ENCODE peak calls at places on chromosomes 13 and 19, in four cellular contexts. P, D, T and A are unnamed samples.

GRCh38 chr19:8638078-8638619 is 7.7 kb downstream of the NFILZ start:
- DNase-seq in T (no peak), D (no peak), P (peak; percentile 71), A (no peak)

GRCh38 chr13:101007245-101007644 is 332.6 kb upstream of the TMTC4 start:
- DNase-seq in P (no peak), T (no peak), D (no peak), A (no peak)

GRCh38 chr19:377801-378581 is 31.0 kb downstream of the C2CD4C start:
- DNase-seq in D (no peak), T (no peak), P (no peak), A (no peak)

GRCh38 chr13:29436291-29436690 is 159.2 kb downstream of the SLC7A1 start:
- DNase-seq in P (no peak), T (no peak), D (no peak), A (no peak)

GRCh38 chr19:13260883-13261653 is 110.9 kb downstream of the IER2 start:
- DNase-seq in T (peak; percentile 51), P (no peak), D (no peak), A (peak; percentile 79)

GRCh38 chr19:42313840-42314755 is 989 bp downstream of the TMEM145 start:
- DNase-seq in P (no peak), D (no peak), T (no peak), A (no peak)

GRCh38 chr19:17282488-17283256 is 971 bp downstream of the ANKLE1 start:
- DNase-seq in T (peak; percentile 88), D (peak; percentile 92), P (peak; percentile 69), A (peak; percentile 46)

GRCh38 chr19:50431343-50432220 is 1.1 kb upstream of the MYBPC2 start:
- DNase-seq in T (peak; percentile 95), P (peak; percentile 66), D (peak; percentile 93), A (peak; percentile 61)

GRCh38 chr13:30047154-30047874 is 196.9 kb upstream of the UBL3 start:
- DNase-seq in D (no peak), P (no peak), T (no peak), A (no peak)

GRCh38 chr19:14147797-14148605 is 11.6 kb upstream of the ASF1B start:
- DNase-seq in T (peak; percentile 83), D (peak; percentile 74), P (peak; percentile 39), A (no peak)

GRCh38 chr13:26515721-26516120 is 41.8 kb upstream of the WASF3 start:
- DNase-seq in P (no peak), D (no peak), T (no peak), A (no peak)

GRCh38 chr19:18412610-18413239 is 6.5 kb upstream of the SSBP4 start:
- DNase-seq in T (no peak), D (no peak), P (no peak), A (no peak)

GRCh38 chr19:49188626-49189200 is 31.1 kb downstream of the TRPM4 start:
- DNase-seq in D (no peak), T (peak; percentile 4), P (no peak), A (no peak)

GRCh38 chr13:60001892-60002291 is 161.8 kb downstream of the DIAPH3 start:
- DNase-seq in T (no peak), D (no peak), P (no peak), A (no peak)

GRCh38 chr19:10424011-10424637 is 3.8 kb downstream of the PDE4A start:
- DNase-seq in D (peak; percentile 92), T (peak; percentile 88), P (peak; percentile 58), A (no peak)

GRCh38 chr19:7909471-7910067 is 5.1 kb upstream of the TGFBR3L start:
- DNase-seq in P (no peak), T (no peak), D (no peak), A (no peak)

GRCh38 chr13:27969073-27969865 is at the start of gene CDX2:
- DNase-seq in D (peak; percentile 52), P (no peak), T (no peak), A (no peak)

GRCh38 chr13:97879646-97880297 is 73.7 kb upstream of the IPO5 start:
- DNase-seq in D (no peak), P (no peak), T (no peak), A (no peak)

GRCh38 chr19:43776285-43776684 is 4.5 kb downstream of the KCNN4 start:
- DNase-seq in D (no peak), T (peak; percentile 54), P (no peak), A (no peak)

GRCh38 chr13:51590966-51591627 is 6.8 kb downstream of the WDFY2 start:
- DNase-seq in T (peak; percentile 74), D (no peak), P (peak; percentile 63), A (no peak)

GRCh38 chr19:31499281-31499680 is 150.0 kb upstream of the TSHZ3 start:
- DNase-seq in T (no peak), P (no peak), D (no peak), A (no peak)

GRCh38 chr13:30290812-30291436 is 16.4 kb downstream of the KATNAL1 start:
- DNase-seq in P (no peak), D (no peak), T (no peak), A (no peak)

GRCh38 chr19:38317104-38317612 is 1.4 kb upstream of the YIF1B start:
- DNase-seq in P (no peak), D (no peak), T (peak; percentile 94), A (no peak)

GRCh38 chr13:67134322-67135129 is 95.6 kb downstream of the PCDH9 start:
- DNase-seq in P (no peak), D (no peak), T (no peak), A (no peak)

GRCh38 chr13:74136089-74136658 is 2.0 kb upstream of the KLF12 start:
- DNase-seq in D (peak; percentile 35), P (no peak), T (no peak), A (no peak)

GRCh38 chr19:3167533-3168272 is 10.9 kb upstream of the S1PR4 start:
- DNase-seq in P (no peak), D (no peak), T (no peak), A (no peak)

GRCh38 chr19:33064117-33064777 is 441 bp downstream of the RHPN2 start:
- DNase-seq in P (no peak), D (peak; percentile 78), T (peak; percentile 43), A (no peak)

GRCh38 chr19:33238750-33239149 is 13.1 kb upstream of the SLC7A10 start:
- DNase-seq in D (no peak), T (no peak), P (no peak), A (no peak)

GRCh38 chr19:8722032-8722431 is 598 bp downstream of the OR2Z1 start:
- DNase-seq in P (no peak), D (no peak), T (no peak), A (no peak)

GRCh38 chr13:44159633-44160279 is 213.9 kb upstream of the SERP2 start:
- DNase-seq in T (no peak), D (no peak), P (no peak), A (no peak)

GRCh38 chr19:2543463-2544442 is 67.8 kb downstream of the GADD45B start:
- DNase-seq in D (peak; percentile 91), T (peak; percentile 68), P (peak; percentile 94), A (no peak)

GRCh38 chr19:29476528-29476927 is 49.3 kb upstream of the VSTM2B start:
- DNase-seq in D (no peak), P (no peak), T (no peak), A (no peak)

GRCh38 chr13:26050568-26051230 is 1.1 kb downstream of the SHISA2 start:
- DNase-seq in D (peak; percentile 72), T (no peak), P (no peak), A (no peak)

DNA sequence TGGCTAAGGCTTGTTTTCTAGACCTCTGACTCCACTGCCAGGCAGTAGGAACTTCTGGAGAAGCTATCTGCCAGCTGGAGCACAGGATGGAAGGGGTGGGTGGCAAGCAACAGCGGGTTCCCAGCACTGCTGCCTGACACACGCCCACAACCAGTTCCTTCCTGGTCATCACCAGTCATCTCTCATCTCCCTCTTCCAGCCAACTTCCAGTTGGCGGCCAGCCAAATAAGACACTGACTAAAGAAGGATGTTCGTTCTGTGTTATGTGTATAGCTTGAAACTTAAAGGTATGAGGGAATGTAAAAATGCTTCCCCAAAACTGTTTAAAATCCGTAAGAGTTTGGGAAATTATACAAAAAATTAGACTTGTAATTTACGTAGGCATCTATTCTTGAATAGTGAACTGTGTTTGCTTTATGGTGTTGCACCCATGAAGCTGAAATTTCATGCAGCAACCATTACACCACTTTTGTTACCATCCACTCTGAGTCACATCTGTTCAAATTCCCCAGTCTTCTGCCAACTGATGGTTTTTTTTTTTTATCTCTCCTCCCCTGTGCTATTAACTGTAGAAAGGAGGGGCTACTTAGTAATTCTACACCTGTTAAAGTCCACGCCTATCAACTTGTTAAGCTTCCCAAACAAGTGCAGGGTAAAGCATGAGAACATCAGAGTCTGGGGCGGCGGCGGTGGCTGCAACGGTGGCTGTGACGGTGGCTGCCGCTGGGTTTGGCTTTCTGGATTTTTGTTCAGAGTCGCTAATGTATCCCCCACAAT is 86.2 kb upstream of the FRY start:
- DNase-seq in D (no peak), T (no peak), P (no peak), A (no peak)
- TF ChIP-seq NR2C2 in D (no peak), T (no peak), P (no peak), A (no peak)

GRCh38 chr13:105846923-105847322 is 688.5 kb downstream of the EFNB2 start:
- DNase-seq in D (no peak), P (no peak), T (no peak), A (no peak)

GRCh38 chr13:105848494-105848893 is 687.0 kb downstream of the EFNB2 start:
- DNase-seq in D (no peak), P (no peak), T (no peak), A (no peak)

GRCh38 chr13:105847532-105848295 is 687.7 kb downstream of the EFNB2 start:
- DNase-seq in T (no peak), P (no peak), D (no peak), A (no peak)
- TF ChIP-seq NR2C2 in T (no peak), P (no peak), D (no peak), A (no peak)

GRCh38 chr13:95197548-95197947 is 103.7 kb downstream of the ABCC4 start:
- DNase-seq in P (no peak), T (no peak), D (no peak), A (no peak)

GRCh38 chr13:95193509-95194230 is 107.6 kb downstream of the ABCC4 start:
- DNase-seq in P (peak; percentile 8), T (no peak), D (no peak), A (no peak)

GRCh38 chr13:95195146-95195545 is 106.1 kb downstream of the ABCC4 start:
- DNase-seq in P (no peak), T (no peak), D (no peak), A (no peak)

GRCh38 chr13:95191821-95192220 is 109.4 kb downstream of the ABCC4 start:
- DNase-seq in T (peak; percentile 62), D (peak; percentile 93), P (peak; percentile 41), A (peak; percentile 45)

DNA sequence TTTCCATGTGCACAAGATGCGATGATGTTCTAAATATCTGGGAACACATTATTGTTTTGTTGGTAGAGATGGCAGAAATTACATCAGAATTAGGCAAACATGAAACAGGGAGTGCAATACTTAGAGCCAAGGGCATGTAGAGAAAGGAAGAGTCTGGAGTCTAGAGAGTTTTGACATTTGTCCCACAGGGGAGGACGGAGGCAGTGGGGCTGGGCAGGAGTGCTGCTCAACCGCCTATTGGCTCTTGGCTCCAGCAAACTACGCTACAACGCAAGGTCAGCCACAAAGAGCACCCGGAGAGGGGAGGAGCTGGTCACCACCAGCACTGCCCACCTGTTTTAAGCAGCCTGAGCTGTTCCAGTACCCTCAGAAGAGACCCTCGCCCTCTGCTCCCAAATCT is 108.3 kb downstream of the ABCC4 start:
- DNase-seq in D (no peak), P (no peak), T (no peak), A (no peak)
- TF ChIP-seq NR2C2 in D (no peak), P (no peak), T (no peak), A (no peak)

GRCh38 chr19:55652311-55653078 is 2.3 kb upstream of the U2AF2 start:
- DNase-seq in P (no peak), T (no peak), D (peak; percentile 47), A (no peak)
- TF ChIP-seq NR2C2 in P (no peak), T (no peak), D (no peak), A (no peak)